ENCODE peak calls at places on chromosomes 7 and 10, in seven cellular contexts. One of them, this sample, is unnamed.

GRCh38 chr7:6155596-6155995 is 116.8 kb downstream of the CYTH3 start:
- DNase-seq in astrocyte: no peak
- DNase-seq in CD8-positive, alpha-beta memory T cell: no peak
- DNase-seq in stimulated activated CD8-positive, alpha-beta memory T cell treated with anti-CD3 and anti-CD28 coated beads, Interleukin-2, amount 100 ng/mL, for 1 hour: no peak
- DNase-seq in EL: no peak
- DNase-seq in activated T-cell treated with anti-CD3 and anti-CD28 coated beads for 48 hours: no peak
- DNase-seq in mucosa of descending colon: no peak
- DNase-seq in this sample: no peak

GRCh38 chr7:108368466-108368865 is 87.8 kb downstream of the NRCAM start:
- DNase-seq in astrocyte: no peak
- DNase-seq in CD8-positive, alpha-beta memory T cell: no peak
- DNase-seq in stimulated activated CD8-positive, alpha-beta memory T cell treated with anti-CD3 and anti-CD28 coated beads, Interleukin-2, amount 100 ng/mL, for 1 hour: no peak
- DNase-seq in EL: no peak
- DNase-seq in activated T-cell treated with anti-CD3 and anti-CD28 coated beads for 48 hours: no peak
- DNase-seq in mucosa of descending colon: no peak
- DNase-seq in this sample: no peak

GRCh38 chr7:157513162-157513621 is 176.4 kb downstream of the DNAJB6 start:
- DNase-seq in astrocyte: no peak
- DNase-seq in CD8-positive, alpha-beta memory T cell: no peak
- DNase-seq in stimulated activated CD8-positive, alpha-beta memory T cell treated with anti-CD3 and anti-CD28 coated beads, Interleukin-2, amount 100 ng/mL, for 1 hour: no peak
- DNase-seq in EL: no peak
- DNase-seq in activated T-cell treated with anti-CD3 and anti-CD28 coated beads for 48 hours: no peak
- DNase-seq in mucosa of descending colon: no peak
- DNase-seq in this sample: no peak

GRCh38 chr10:119724630-119725549 is 960 bp upstream of the INPP5F start:
- DNase-seq in astrocyte: peak
- DNase-seq in CD8-positive, alpha-beta memory T cell: no peak
- DNase-seq in stimulated activated CD8-positive, alpha-beta memory T cell treated with anti-CD3 and anti-CD28 coated beads, Interleukin-2, amount 100 ng/mL, for 1 hour: no peak
- DNase-seq in EL: peak
- DNase-seq in activated T-cell treated with anti-CD3 and anti-CD28 coated beads for 48 hours: no peak
- DNase-seq in mucosa of descending colon: peak
- DNase-seq in this sample: no peak

GRCh38 chr10:3107426-3107961 is 40.1 kb downstream of the PFKP start:
- DNase-seq in astrocyte: peak
- DNase-seq in CD8-positive, alpha-beta memory T cell: no peak
- DNase-seq in stimulated activated CD8-positive, alpha-beta memory T cell treated with anti-CD3 and anti-CD28 coated beads, Interleukin-2, amount 100 ng/mL, for 1 hour: no peak
- DNase-seq in EL: peak
- DNase-seq in activated T-cell treated with anti-CD3 and anti-CD28 coated beads for 48 hours: no peak
- DNase-seq in mucosa of descending colon: peak
- DNase-seq in this sample: peak

GRCh38 chr7:159015081-159015893 is 129.4 kb downstream of the VIPR2 start:
- DNase-seq in astrocyte: no peak
- DNase-seq in CD8-positive, alpha-beta memory T cell: no peak
- DNase-seq in stimulated activated CD8-positive, alpha-beta memory T cell treated with anti-CD3 and anti-CD28 coated beads, Interleukin-2, amount 100 ng/mL, for 1 hour: no peak
- DNase-seq in EL: peak
- DNase-seq in activated T-cell treated with anti-CD3 and anti-CD28 coated beads for 48 hours: no peak
- DNase-seq in mucosa of descending colon: no peak
- DNase-seq in this sample: peak

GRCh38 chr7:21269021-21269420 is 158.9 kb upstream of the SP4 start:
- DNase-seq in astrocyte: no peak
- DNase-seq in CD8-positive, alpha-beta memory T cell: no peak
- DNase-seq in stimulated activated CD8-positive, alpha-beta memory T cell treated with anti-CD3 and anti-CD28 coated beads, Interleukin-2, amount 100 ng/mL, for 1 hour: no peak
- DNase-seq in EL: no peak
- DNase-seq in activated T-cell treated with anti-CD3 and anti-CD28 coated beads for 48 hours: no peak
- DNase-seq in mucosa of descending colon: no peak
- DNase-seq in this sample: no peak

GRCh38 chr10:48605786-48606529 is 1.1 kb upstream of the ARHGAP22 start:
- DNase-seq in astrocyte: peak
- DNase-seq in CD8-positive, alpha-beta memory T cell: no peak
- DNase-seq in stimulated activated CD8-positive, alpha-beta memory T cell treated with anti-CD3 and anti-CD28 coated beads, Interleukin-2, amount 100 ng/mL, for 1 hour: no peak
- DNase-seq in EL: peak
- DNase-seq in activated T-cell treated with anti-CD3 and anti-CD28 coated beads for 48 hours: no peak
- DNase-seq in mucosa of descending colon: no peak
- DNase-seq in this sample: no peak

GRCh38 chr7:70271617-70272081 is 673.4 kb downstream of the AUTS2 start:
- DNase-seq in astrocyte: peak
- DNase-seq in CD8-positive, alpha-beta memory T cell: no peak
- DNase-seq in stimulated activated CD8-positive, alpha-beta memory T cell treated with anti-CD3 and anti-CD28 coated beads, Interleukin-2, amount 100 ng/mL, for 1 hour: no peak
- DNase-seq in EL: no peak
- DNase-seq in activated T-cell treated with anti-CD3 and anti-CD28 coated beads for 48 hours: no peak
- DNase-seq in mucosa of descending colon: no peak
- DNase-seq in this sample: no peak

GRCh38 chr10:96863922-96864543 is 31.9 kb downstream of the LCOR start:
- DNase-seq in astrocyte: peak
- DNase-seq in CD8-positive, alpha-beta memory T cell: no peak
- DNase-seq in stimulated activated CD8-positive, alpha-beta memory T cell treated with anti-CD3 and anti-CD28 coated beads, Interleukin-2, amount 100 ng/mL, for 1 hour: no peak
- DNase-seq in EL: peak
- DNase-seq in activated T-cell treated with anti-CD3 and anti-CD28 coated beads for 48 hours: no peak
- DNase-seq in mucosa of descending colon: no peak
- DNase-seq in this sample: no peak

GRCh38 chr7:81299272-81299671 is 380.4 kb upstream of the SEMA3C start:
- DNase-seq in astrocyte: peak
- DNase-seq in CD8-positive, alpha-beta memory T cell: no peak
- DNase-seq in stimulated activated CD8-positive, alpha-beta memory T cell treated with anti-CD3 and anti-CD28 coated beads, Interleukin-2, amount 100 ng/mL, for 1 hour: no peak
- DNase-seq in EL: peak
- DNase-seq in activated T-cell treated with anti-CD3 and anti-CD28 coated beads for 48 hours: no peak
- DNase-seq in mucosa of descending colon: no peak
- DNase-seq in this sample: peak

GRCh38 chr7:88757371-88757770 is 2.1 kb upstream of the ZNF804B start:
- DNase-seq in astrocyte: no peak
- DNase-seq in CD8-positive, alpha-beta memory T cell: no peak
- DNase-seq in stimulated activated CD8-positive, alpha-beta memory T cell treated with anti-CD3 and anti-CD28 coated beads, Interleukin-2, amount 100 ng/mL, for 1 hour: no peak
- DNase-seq in EL: no peak
- DNase-seq in activated T-cell treated with anti-CD3 and anti-CD28 coated beads for 48 hours: no peak
- DNase-seq in mucosa of descending colon: no peak
- DNase-seq in this sample: no peak

GRCh38 chr10:88913157-88913556 is 33.1 kb downstream of the STAMBPL1 start:
- DNase-seq in astrocyte: no peak
- DNase-seq in CD8-positive, alpha-beta memory T cell: no peak
- DNase-seq in stimulated activated CD8-positive, alpha-beta memory T cell treated with anti-CD3 and anti-CD28 coated beads, Interleukin-2, amount 100 ng/mL, for 1 hour: no peak
- DNase-seq in EL: no peak
- DNase-seq in activated T-cell treated with anti-CD3 and anti-CD28 coated beads for 48 hours: no peak
- DNase-seq in mucosa of descending colon: no peak
- DNase-seq in this sample: no peak

GRCh38 chr10:88428442-88428841 is 154.7 kb downstream of the RNLS start:
- DNase-seq in astrocyte: peak
- DNase-seq in CD8-positive, alpha-beta memory T cell: no peak
- DNase-seq in stimulated activated CD8-positive, alpha-beta memory T cell treated with anti-CD3 and anti-CD28 coated beads, Interleukin-2, amount 100 ng/mL, for 1 hour: no peak
- DNase-seq in EL: peak
- DNase-seq in activated T-cell treated with anti-CD3 and anti-CD28 coated beads for 48 hours: no peak
- DNase-seq in mucosa of descending colon: no peak
- DNase-seq in this sample: peak

GRCh38 chr7:108263364-108263951 is 133.3 kb upstream of the LAMB4 start:
- DNase-seq in astrocyte: no peak
- DNase-seq in CD8-positive, alpha-beta memory T cell: no peak
- DNase-seq in stimulated activated CD8-positive, alpha-beta memory T cell treated with anti-CD3 and anti-CD28 coated beads, Interleukin-2, amount 100 ng/mL, for 1 hour: no peak
- DNase-seq in EL: no peak
- DNase-seq in activated T-cell treated with anti-CD3 and anti-CD28 coated beads for 48 hours: no peak
- DNase-seq in mucosa of descending colon: peak
- DNase-seq in this sample: no peak

GRCh38 chr7:2564970-2565546 is 6.3 kb downstream of the IQCE start:
- DNase-seq in astrocyte: no peak
- DNase-seq in CD8-positive, alpha-beta memory T cell: no peak
- DNase-seq in stimulated activated CD8-positive, alpha-beta memory T cell treated with anti-CD3 and anti-CD28 coated beads, Interleukin-2, amount 100 ng/mL, for 1 hour: no peak
- DNase-seq in EL: no peak
- DNase-seq in activated T-cell treated with anti-CD3 and anti-CD28 coated beads for 48 hours: no peak
- DNase-seq in mucosa of descending colon: peak
- DNase-seq in this sample: no peak

GRCh38 chr10:59337254-59337653 is 25.1 kb downstream of the FAM13C start:
- DNase-seq in astrocyte: peak
- DNase-seq in CD8-positive, alpha-beta memory T cell: no peak
- DNase-seq in stimulated activated CD8-positive, alpha-beta memory T cell treated with anti-CD3 and anti-CD28 coated beads, Interleukin-2, amount 100 ng/mL, for 1 hour: no peak
- DNase-seq in EL: peak
- DNase-seq in activated T-cell treated with anti-CD3 and anti-CD28 coated beads for 48 hours: no peak
- DNase-seq in mucosa of descending colon: peak
- DNase-seq in this sample: peak

GRCh38 chr10:6465854-6466524 is 114.1 kb downstream of the PRKCQ start:
- DNase-seq in astrocyte: no peak
- DNase-seq in CD8-positive, alpha-beta memory T cell: no peak
- DNase-seq in stimulated activated CD8-positive, alpha-beta memory T cell treated with anti-CD3 and anti-CD28 coated beads, Interleukin-2, amount 100 ng/mL, for 1 hour: no peak
- DNase-seq in EL: no peak
- DNase-seq in activated T-cell treated with anti-CD3 and anti-CD28 coated beads for 48 hours: no peak
- DNase-seq in mucosa of descending colon: no peak
- DNase-seq in this sample: no peak

GRCh38 chr10:9301148-9301547 is 1246.7 kb downstream of the GATA3 start:
- DNase-seq in astrocyte: no peak
- DNase-seq in CD8-positive, alpha-beta memory T cell: no peak
- DNase-seq in stimulated activated CD8-positive, alpha-beta memory T cell treated with anti-CD3 and anti-CD28 coated beads, Interleukin-2, amount 100 ng/mL, for 1 hour: no peak
- DNase-seq in EL: peak
- DNase-seq in activated T-cell treated with anti-CD3 and anti-CD28 coated beads for 48 hours: no peak
- DNase-seq in mucosa of descending colon: no peak
- DNase-seq in this sample: no peak

GRCh38 chr7:40643664-40644063 is 508.9 kb downstream of the SUGCT start:
- DNase-seq in astrocyte: no peak
- DNase-seq in CD8-positive, alpha-beta memory T cell: no peak
- DNase-seq in stimulated activated CD8-positive, alpha-beta memory T cell treated with anti-CD3 and anti-CD28 coated beads, Interleukin-2, amount 100 ng/mL, for 1 hour: no peak
- DNase-seq in EL: no peak
- DNase-seq in activated T-cell treated with anti-CD3 and anti-CD28 coated beads for 48 hours: no peak
- DNase-seq in mucosa of descending colon: no peak
- DNase-seq in this sample: no peak

GRCh38 chr10:104045151-104046089 is 40.3 kb downstream of the COL17A1 start:
- DNase-seq in astrocyte: peak
- DNase-seq in CD8-positive, alpha-beta memory T cell: no peak
- DNase-seq in stimulated activated CD8-positive, alpha-beta memory T cell treated with anti-CD3 and anti-CD28 coated beads, Interleukin-2, amount 100 ng/mL, for 1 hour: no peak
- DNase-seq in EL: peak
- DNase-seq in activated T-cell treated with anti-CD3 and anti-CD28 coated beads for 48 hours: no peak
- DNase-seq in mucosa of descending colon: peak
- DNase-seq in this sample: peak

GRCh38 chr10:79400567-79401004 is 44.8 kb downstream of the ZCCHC24 start:
- DNase-seq in astrocyte: no peak
- DNase-seq in CD8-positive, alpha-beta memory T cell: peak
- DNase-seq in stimulated activated CD8-positive, alpha-beta memory T cell treated with anti-CD3 and anti-CD28 coated beads, Interleukin-2, amount 100 ng/mL, for 1 hour: peak
- DNase-seq in EL: peak
- DNase-seq in activated T-cell treated with anti-CD3 and anti-CD28 coated beads for 48 hours: peak
- DNase-seq in mucosa of descending colon: peak
- DNase-seq in this sample: no peak

GRCh38 chr7:50092579-50093411 is at the start of gene ZPBP:
- DNase-seq in astrocyte: peak
- DNase-seq in CD8-positive, alpha-beta memory T cell: peak
- DNase-seq in stimulated activated CD8-positive, alpha-beta memory T cell treated with anti-CD3 and anti-CD28 coated beads, Interleukin-2, amount 100 ng/mL, for 1 hour: no peak
- DNase-seq in EL: peak
- DNase-seq in activated T-cell treated with anti-CD3 and anti-CD28 coated beads for 48 hours: peak
- DNase-seq in mucosa of descending colon: peak
- DNase-seq in this sample: peak

GRCh38 chr7:123604739-123605138 is 3.1 kb downstream of the ASB15 start:
- DNase-seq in astrocyte: no peak
- DNase-seq in CD8-positive, alpha-beta memory T cell: no peak
- DNase-seq in stimulated activated CD8-positive, alpha-beta memory T cell treated with anti-CD3 and anti-CD28 coated beads, Interleukin-2, amount 100 ng/mL, for 1 hour: no peak
- DNase-seq in EL: no peak
- DNase-seq in activated T-cell treated with anti-CD3 and anti-CD28 coated beads for 48 hours: no peak
- DNase-seq in mucosa of descending colon: no peak
- DNase-seq in this sample: no peak

GRCh38 chr7:141355057-141355456 is 196.2 kb upstream of the AGK start:
- DNase-seq in astrocyte: peak
- DNase-seq in CD8-positive, alpha-beta memory T cell: no peak
- DNase-seq in stimulated activated CD8-positive, alpha-beta memory T cell treated with anti-CD3 and anti-CD28 coated beads, Interleukin-2, amount 100 ng/mL, for 1 hour: no peak
- DNase-seq in EL: peak
- DNase-seq in activated T-cell treated with anti-CD3 and anti-CD28 coated beads for 48 hours: no peak
- DNase-seq in mucosa of descending colon: peak
- DNase-seq in this sample: peak

GRCh38 chr7:150425670-150426069 is 24.8 kb upstream of the GIMAP8 start:
- DNase-seq in astrocyte: no peak
- DNase-seq in CD8-positive, alpha-beta memory T cell: no peak
- DNase-seq in stimulated activated CD8-positive, alpha-beta memory T cell treated with anti-CD3 and anti-CD28 coated beads, Interleukin-2, amount 100 ng/mL, for 1 hour: no peak
- DNase-seq in EL: no peak
- DNase-seq in activated T-cell treated with anti-CD3 and anti-CD28 coated beads for 48 hours: no peak
- DNase-seq in mucosa of descending colon: no peak
- DNase-seq in this sample: no peak

GRCh38 chr7:16657656-16658279 is 11.8 kb downstream of the BZW2 start:
- DNase-seq in astrocyte: peak
- DNase-seq in CD8-positive, alpha-beta memory T cell: no peak
- DNase-seq in stimulated activated CD8-positive, alpha-beta memory T cell treated with anti-CD3 and anti-CD28 coated beads, Interleukin-2, amount 100 ng/mL, for 1 hour: no peak
- DNase-seq in EL: peak
- DNase-seq in activated T-cell treated with anti-CD3 and anti-CD28 coated beads for 48 hours: no peak
- DNase-seq in mucosa of descending colon: no peak
- DNase-seq in this sample: peak

GRCh38 chr7:93284908-93285307 is 52.7 kb downstream of the VPS50 start:
- DNase-seq in astrocyte: peak
- DNase-seq in CD8-positive, alpha-beta memory T cell: no peak
- DNase-seq in stimulated activated CD8-positive, alpha-beta memory T cell treated with anti-CD3 and anti-CD28 coated beads, Interleukin-2, amount 100 ng/mL, for 1 hour: no peak
- DNase-seq in EL: no peak
- DNase-seq in activated T-cell treated with anti-CD3 and anti-CD28 coated beads for 48 hours: no peak
- DNase-seq in mucosa of descending colon: no peak
- DNase-seq in this sample: peak

GRCh38 chr7:84251183-84251845 is 56.7 kb upstream of the SEMA3A start:
- DNase-seq in astrocyte: peak
- DNase-seq in CD8-positive, alpha-beta memory T cell: no peak
- DNase-seq in stimulated activated CD8-positive, alpha-beta memory T cell treated with anti-CD3 and anti-CD28 coated beads, Interleukin-2, amount 100 ng/mL, for 1 hour: no peak
- DNase-seq in EL: peak
- DNase-seq in activated T-cell treated with anti-CD3 and anti-CD28 coated beads for 48 hours: no peak
- DNase-seq in mucosa of descending colon: no peak
- DNase-seq in this sample: peak

GRCh38 chr7:44149571-44150465 is 8.7 kb upstream of the MYL7 start:
- DNase-seq in astrocyte: no peak
- DNase-seq in CD8-positive, alpha-beta memory T cell: no peak
- DNase-seq in stimulated activated CD8-positive, alpha-beta memory T cell treated with anti-CD3 and anti-CD28 coated beads, Interleukin-2, amount 100 ng/mL, for 1 hour: no peak
- DNase-seq in EL: no peak
- DNase-seq in activated T-cell treated with anti-CD3 and anti-CD28 coated beads for 48 hours: no peak
- DNase-seq in mucosa of descending colon: no peak
- DNase-seq in this sample: no peak

GRCh38 chr10:124665558-124665957 is 78.6 kb downstream of the FAM53B start:
- DNase-seq in astrocyte: no peak
- DNase-seq in CD8-positive, alpha-beta memory T cell: no peak
- DNase-seq in stimulated activated CD8-positive, alpha-beta memory T cell treated with anti-CD3 and anti-CD28 coated beads, Interleukin-2, amount 100 ng/mL, for 1 hour: no peak
- DNase-seq in EL: peak
- DNase-seq in activated T-cell treated with anti-CD3 and anti-CD28 coated beads for 48 hours: no peak
- DNase-seq in mucosa of descending colon: no peak
- DNase-seq in this sample: no peak

GRCh38 chr7:78673272-78673671 is 780.2 kb downstream of the MAGI2 start:
- DNase-seq in astrocyte: no peak
- DNase-seq in CD8-positive, alpha-beta memory T cell: no peak
- DNase-seq in stimulated activated CD8-positive, alpha-beta memory T cell treated with anti-CD3 and anti-CD28 coated beads, Interleukin-2, amount 100 ng/mL, for 1 hour: no peak
- DNase-seq in EL: no peak
- DNase-seq in activated T-cell treated with anti-CD3 and anti-CD28 coated beads for 48 hours: no peak
- DNase-seq in mucosa of descending colon: no peak
- DNase-seq in this sample: no peak

GRCh38 chr7:106190589-106191330 is 78.6 kb upstream of the SYPL1 start:
- DNase-seq in astrocyte: no peak
- DNase-seq in CD8-positive, alpha-beta memory T cell: no peak
- DNase-seq in stimulated activated CD8-positive, alpha-beta memory T cell treated with anti-CD3 and anti-CD28 coated beads, Interleukin-2, amount 100 ng/mL, for 1 hour: no peak
- DNase-seq in EL: no peak
- DNase-seq in activated T-cell treated with anti-CD3 and anti-CD28 coated beads for 48 hours: no peak
- DNase-seq in mucosa of descending colon: no peak
- DNase-seq in this sample: no peak

This sample was measured in brain microvascular endothelial cell.